ENCODE peak calls at places on chromosomes 5 and 9, in eight cellular contexts. F is A673, Z is colonic mucosa, O is prostate gland, U is esophagus squamous epithelium, Q is uterus, E is heart left ventricle, H is lung. B is an unnamed sample.

GRCh38 chr9:37559125-37559524 is 17.1 kb downstream of the FBXO10 start:
- DNase-seq in E (no peak), Q (no peak), U (no peak), O (no peak), H (no peak), F (no peak), Z (no peak), B (no peak)

GRCh38 chr9:109401990-109402318 is 81.1 kb upstream of the EPB41L4B start:
- DNase-seq in E (no peak), Z (no peak), U (no peak), O (no peak), F (no peak), Q (no peak), H (no peak), B (no peak)

GRCh38 chr5:6745706-6746217 is 32.5 kb downstream of the TENT4A start:
- DNase-seq in Q (no peak), U (no peak), E (no peak), Z (no peak), H (no peak), O (peak; percentile 37), F (peak; percentile 63), B (peak; percentile 61)

GRCh38 chr9:134939836-134940235 is 22.1 kb upstream of the FCN1 start:
- DNase-seq in E (no peak), H (no peak), O (no peak), Z (no peak), Q (no peak), F (no peak), U (no peak), B (no peak)

GRCh38 chr9:37967681-37968080 is 63.8 kb upstream of the SLC25A51 start:
- DNase-seq in H (no peak), Z (no peak), Q (no peak), O (no peak), E (peak; percentile 9), F (no peak), U (no peak), B (no peak)

GRCh38 chr9:114898741-114899140 is 31.6 kb downstream of the TNFSF8 start:
- DNase-seq in Z (peak; percentile 38), F (peak; percentile 29), U (peak; percentile 13), Q (no peak), O (no peak), H (no peak), E (peak; percentile 79), B (no peak)

GRCh38 chr5:170275376-170275994 is 22.1 kb downstream of the LCP2 start:
- DNase-seq in F (no peak), O (no peak), Q (no peak), E (no peak), U (no peak), H (no peak), Z (no peak), B (peak; percentile 34)

GRCh38 chr9:95197692-95198271 is 119.7 kb downstream of the FANCC start:
- DNase-seq in Z (no peak), E (no peak), H (no peak), Q (no peak), U (no peak), F (peak; percentile 55), O (peak; percentile 51), B (peak; percentile 77)

GRCh38 chr9:117224676-117225075 is 190.2 kb downstream of the ASTN2 start:
- DNase-seq in H (no peak), Z (no peak), E (no peak), F (no peak), Q (no peak), U (no peak), O (no peak), B (no peak)

GRCh38 chr9:4371108-4371507 is 71.2 kb upstream of the GLIS3 start:
- DNase-seq in F (no peak), O (no peak), U (no peak), E (no peak), Q (no peak), Z (no peak), H (peak; percentile 30), B (no peak)

GRCh38 chr5:174501461-174502069 is 222.8 kb upstream of the MSX2 start:
- DNase-seq in F (no peak), Q (no peak), Z (no peak), U (no peak), H (no peak), O (no peak), E (no peak), B (no peak)

GRCh38 chr5:96663608-96664007 is 1.4 kb downstream of the CAST start:
- DNase-seq in H (no peak), Z (no peak), Q (no peak), E (no peak), F (no peak), U (no peak), O (peak; percentile 50), B (no peak)

GRCh38 chr9:133188006-133188842 is 20.8 kb downstream of the OBP2B start:
- DNase-seq in O (no peak), H (no peak), F (peak; percentile 46), U (no peak), E (no peak), Q (no peak), Z (peak; percentile 29), B (peak; percentile 46)

DNA sequence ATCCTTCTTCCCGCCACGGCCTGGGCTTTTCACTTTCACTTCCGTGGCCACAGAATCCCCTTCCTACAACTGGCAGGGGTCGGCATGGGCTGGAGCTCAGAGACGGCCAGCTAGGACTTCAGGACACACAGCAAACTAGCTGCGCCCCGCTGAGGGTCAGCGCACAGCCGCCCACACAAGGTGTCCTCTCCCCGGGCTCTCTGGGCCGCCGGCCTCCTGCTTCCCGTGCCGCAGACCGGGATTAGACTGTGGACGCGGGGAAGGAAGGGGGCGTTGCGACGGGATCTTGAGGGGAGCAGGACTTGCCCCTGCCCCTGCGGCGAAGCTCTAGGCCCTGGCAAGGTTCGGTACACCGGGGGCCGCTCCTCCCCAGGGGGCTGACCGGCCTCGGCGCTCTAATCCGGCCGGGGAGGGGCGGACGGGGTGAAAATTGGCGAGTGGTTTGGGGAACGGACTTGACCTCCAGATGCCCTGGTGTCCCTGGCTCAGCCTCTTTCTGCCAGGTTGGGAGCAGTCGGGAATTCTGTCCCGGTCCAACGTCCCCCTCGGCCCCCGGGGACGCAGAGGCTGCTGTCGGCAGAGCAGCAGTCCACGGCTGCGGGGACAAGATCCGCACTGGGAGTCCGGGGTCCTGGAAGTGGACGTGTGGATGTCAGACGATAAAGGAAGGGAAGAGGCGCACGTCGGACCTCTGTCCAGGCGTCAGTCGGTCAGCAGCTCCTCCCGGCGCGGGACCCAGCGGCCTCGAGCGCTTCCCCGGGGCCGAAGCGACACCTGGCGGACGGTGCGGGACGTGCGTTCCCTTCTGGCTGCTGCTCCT is 1.8 kb upstream of the CNTFR start:
- DNase-seq in O (peak; percentile 84), Q (peak; percentile 88), H (peak; percentile 86), Z (peak; percentile 89), E (peak; percentile 92), F (peak; percentile 74), U (no peak), B (peak; percentile 90)
- H3K4me3 ChIP-seq in O (no peak overlapping the region), Q (no peak overlapping the region), H (no peak overlapping the region), Z (peak overlapping the region; percentile 31), E (peak overlapping the region; percentile 60), F (peak overlapping the region; percentile 37), U (peak overlapping the region; percentile 66), B (peak overlapping the region; percentile 46)

GRCh38 chr5:178120661-178121357 is 7.5 kb downstream of the N4BP3 start:
- DNase-seq in Q (peak; percentile 75), F (peak; percentile 56), O (peak; percentile 92), H (peak; percentile 83), U (no peak), Z (peak; percentile 90), E (peak; percentile 91), B (no peak)
- H3K4me3 ChIP-seq in Q (peak overlapping the region; percentile 4), F (no peak overlapping the region), O (no peak overlapping the region), H (no peak overlapping the region), U (peak overlapping the region; percentile 24), Z (peak overlapping the region; percentile 24), E (peak overlapping the region; percentile 33), B (no peak overlapping the region)

DNA sequence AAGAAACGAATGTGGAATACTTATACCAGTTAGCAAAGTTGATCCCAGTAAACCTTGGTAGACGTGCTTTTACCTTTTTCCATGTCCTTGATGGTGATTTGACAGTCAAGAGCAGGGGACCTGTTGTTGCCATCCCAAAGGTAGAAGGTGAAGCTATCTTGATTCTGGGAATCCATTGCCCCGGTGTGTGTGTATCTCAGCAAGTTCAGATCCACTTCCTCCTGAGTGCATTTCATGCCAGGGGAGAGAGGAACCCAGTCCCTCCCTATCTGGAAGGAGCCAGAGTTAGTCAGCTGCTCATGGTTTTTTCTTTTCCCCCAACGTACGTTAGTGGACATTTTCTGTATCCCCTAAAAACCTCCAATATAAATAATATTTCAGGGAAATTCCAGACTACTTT is 66.3 kb upstream of the CER1 start:
- DNase-seq in H (no peak), Q (no peak), O (no peak), E (no peak), U (no peak), F (no peak), Z (no peak), B (no peak)
- H3K4me3 ChIP-seq in H (no peak overlapping the region), Q (no peak overlapping the region), O (no peak overlapping the region), E (no peak overlapping the region), U (no peak overlapping the region), F (no peak overlapping the region), Z (no peak overlapping the region), B (no peak overlapping the region)

GRCh38 chr5:172407241-172407691 is 47.1 kb downstream of the SH3PXD2B start:
- DNase-seq in O (no peak), F (no peak), U (no peak), E (no peak), Z (no peak), Q (no peak), H (no peak), B (no peak)
- H3K4me3 ChIP-seq in O (no peak overlapping the region), F (no peak overlapping the region), U (no peak overlapping the region), E (no peak overlapping the region), Z (no peak overlapping the region), Q (no peak overlapping the region), H (no peak overlapping the region), B (no peak overlapping the region)

GRCh38 chr5:79689541-79690466 is at the start of gene CMYA5:
- DNase-seq in E (peak; percentile 69), F (no peak), Z (peak; percentile 20), O (peak; percentile 76), U (no peak), H (peak; percentile 33), Q (peak; percentile 67), B (no peak)

GRCh38 chr5:79687911-79688310 is 1.7 kb upstream of the CMYA5 start:
- DNase-seq in U (no peak), E (no peak), F (peak; percentile 22), H (no peak), Q (no peak), O (no peak), Z (no peak), B (no peak)

GRCh38 chr5:79685621-79686020 is 4.0 kb upstream of the CMYA5 start:
- DNase-seq in H (no peak), O (no peak), F (no peak), Q (no peak), E (no peak), U (no peak), Z (no peak), B (no peak)

GRCh38 chr5:79686799-79687198 is 2.8 kb upstream of the CMYA5 start:
- DNase-seq in U (no peak), O (no peak), H (no peak), E (no peak), Z (no peak), F (no peak), Q (no peak), B (no peak)

DNA sequence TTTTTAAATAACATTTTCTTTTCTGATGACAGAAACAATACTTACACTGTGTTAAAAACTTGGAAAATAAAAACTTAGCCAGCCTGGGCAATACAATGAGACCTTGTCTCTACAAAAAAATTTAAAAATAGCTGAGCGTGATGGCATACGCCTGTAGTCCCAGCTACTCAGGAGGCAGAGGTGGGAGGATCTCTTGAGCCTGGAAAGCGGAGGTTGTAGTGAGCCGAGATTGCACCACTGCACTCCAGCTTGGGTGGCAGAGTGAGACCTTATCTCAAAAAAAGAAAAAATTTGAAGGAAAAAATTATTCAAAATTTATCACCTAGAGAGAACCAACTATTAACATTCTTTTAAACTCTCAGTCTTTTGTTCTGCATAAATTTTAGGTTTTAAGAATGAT is 4.9 kb upstream of the CMYA5 start:
- DNase-seq in O (no peak), U (no peak), Q (no peak), Z (no peak), F (no peak), H (no peak), E (no peak), B (no peak)
- H3K4me3 ChIP-seq in O (no peak overlapping the region), U (no peak overlapping the region), Q (no peak overlapping the region), Z (no peak overlapping the region), F (no peak overlapping the region), H (no peak overlapping the region), E (no peak overlapping the region), B (no peak overlapping the region)

B was measured in ascending aorta.